ENCODE peak calls at places on chromosomes 7 and 10, in nine cellular contexts. F, B, V, W, S, X, D, A and H are unnamed samples. For H3K36me3, the result is how much of the 10 kb centered on the place peaks cover.

GRCh38 chr10:86281396-86281795 is 85.2 kb downstream of the GRID1 start:
- DNase-seq in F (no peak), B (no peak), V (peak), W (no peak), S (no peak), X (no peak), D (no peak), A (no peak), H (no peak)

GRCh38 chr7:30974605-30975256 is 11.0 kb downstream of the GHRHR start:
- DNase-seq in F (peak), B (peak), V (peak), W (peak), S (peak), X (no peak), D (peak), A (peak), H (peak)

GRCh38 chr10:92593553-92594046 is 670 bp downstream of the KIF11 start:
- DNase-seq in F (no peak), B (no peak), V (no peak), W (peak), S (no peak), X (no peak), D (no peak), A (no peak), H (no peak)

GRCh38 chr10:93069245-93069561 is 4.5 kb upstream of the CYP26A1 start:
- DNase-seq in F (no peak), B (no peak), V (no peak), W (no peak), S (no peak), X (no peak), D (no peak), A (no peak), H (no peak)

GRCh38 chr10:44552716-44553115 is 167.8 kb upstream of the CXCL12 start:
- DNase-seq in F (no peak), B (no peak), V (no peak), W (no peak), S (no peak), X (no peak), D (no peak), A (no peak), H (no peak)

GRCh38 chr10:107727762-107728317 is 563.3 kb upstream of the SORCS1 start:
- DNase-seq in F (no peak), B (no peak), V (no peak), W (no peak), S (no peak), X (no peak), D (no peak), A (no peak), H (no peak)

GRCh38 chr7:91068136-91068795 is 196.0 kb upstream of the FZD1 start:
- DNase-seq in F (no peak), B (no peak), V (no peak), W (no peak), S (no peak), X (no peak), D (no peak), A (no peak), H (no peak)

GRCh38 chr10:34815174-34816066 is at the start of gene PARD3:
- DNase-seq in F (peak), B (peak), V (peak), W (no peak), S (peak), X (peak), D (peak), A (peak), H (peak)

GRCh38 chr7:93016085-93016471 is 101.7 kb downstream of the SAMD9 start:
- DNase-seq in F (no peak), B (no peak), V (no peak), W (no peak), S (no peak), X (no peak), D (no peak), A (no peak), H (no peak)

GRCh38 chr10:5779753-5780152 is 33.5 kb downstream of the GDI2 start:
- DNase-seq in F (no peak), B (no peak), V (no peak), W (no peak), S (no peak), X (no peak), D (no peak), A (no peak), H (no peak)

GRCh38 chr10:71059059-71059818 is 153.1 kb upstream of the UNC5B start:
- DNase-seq in F (no peak), B (no peak), V (no peak), W (no peak), S (no peak), X (no peak), D (no peak), A (no peak), H (peak)

GRCh38 chr10:124057580-124057979 is 35.8 kb downstream of the CHST15 start:
- DNase-seq in F (no peak), B (no peak), V (no peak), W (no peak), S (no peak), X (no peak), D (no peak), A (no peak), H (no peak)

GRCh38 chr10:131681122-131681521 is 219.7 kb upstream of the PPP2R2D start:
- DNase-seq in F (no peak), B (no peak), V (no peak), W (no peak), S (peak), X (no peak), D (no peak), A (no peak), H (no peak)

GRCh38 chr7:138886501-138886917 is 88.5 kb upstream of the ATP6V0A4 start:
- DNase-seq in F (no peak), B (no peak), V (no peak), W (peak), S (peak), X (no peak), D (no peak), A (no peak), H (peak)

GRCh38 chr10:24847476-24847875 is 104.9 kb downstream of the PRTFDC1 start:
- DNase-seq in F (no peak), B (no peak), V (no peak), W (no peak), S (no peak), X (no peak), D (no peak), A (no peak), H (no peak)
- H3K27ac ChIP-seq in F (no peak), B (no peak), V (no peak), W (no peak), S (no peak), X (no peak), D (no peak), A (no peak), H (no peak)

GRCh38 chr10:127715782-127716378 is 21.1 kb upstream of the FOXI2 start:
- DNase-seq in F (no peak), B (no peak), V (no peak), W (peak), S (peak), X (no peak), D (no peak), A (no peak), H (no peak)
- TF ChIP-seq CTCF in F (peak), B (no peak), V (peak), W (peak), S (peak), X (peak), D (peak), A (peak), H (no peak)

DNA sequence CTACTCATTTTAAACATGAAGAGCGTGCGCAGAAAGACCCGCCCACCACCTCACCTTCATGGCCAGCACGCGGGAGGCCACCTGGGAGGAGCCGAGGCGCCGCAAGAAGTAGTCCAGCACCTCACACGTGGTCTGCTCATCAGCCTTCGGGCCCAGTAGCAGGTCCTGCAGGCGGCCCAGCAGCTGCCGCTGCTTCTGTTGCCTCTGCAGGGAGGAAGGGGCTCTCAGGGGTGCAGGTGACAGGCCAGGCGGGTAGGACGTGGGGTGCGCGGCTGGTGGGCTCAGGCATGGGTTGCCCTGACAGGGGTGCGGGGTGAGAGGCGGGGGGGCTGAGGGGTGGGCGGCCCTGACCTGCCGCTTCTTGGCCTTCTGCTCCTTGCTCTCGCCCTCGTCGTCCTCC is 17.6 kb downstream of the INTS1 start:
- DNase-seq in F (no peak), B (no peak), V (no peak), W (no peak), S (no peak), X (no peak), D (no peak), A (no peak), H (no peak)
- H3K36me3 ChIP-seq in F (under half), B (under half), V (under half), W (half or more), S (under half), X (under half), D (half or more), A (half or more), H (half or more)

GRCh38 chr10:101831169-101831811 is 12.3 kb downstream of the KCNIP2 start:
- DNase-seq in F (no peak), B (no peak), V (no peak), W (no peak), S (no peak), X (no peak), D (no peak), A (peak), H (no peak)

GRCh38 chr10:101828734-101829551 is 10.7 kb upstream of the OGA start:
- DNase-seq in F (no peak), B (peak), V (peak), W (no peak), S (no peak), X (peak), D (peak), A (peak), H (peak)

GRCh38 chr10:101829561-101830315 is 11.5 kb upstream of the OGA start:
- DNase-seq in F (no peak), B (peak), V (peak), W (peak), S (peak), X (peak), D (peak), A (peak), H (no peak)

GRCh38 chr10:101827919-101828600 is 9.8 kb upstream of the OGA start:
- DNase-seq in F (no peak), B (no peak), V (no peak), W (no peak), S (no peak), X (no peak), D (peak), A (peak), H (no peak)

DNA sequence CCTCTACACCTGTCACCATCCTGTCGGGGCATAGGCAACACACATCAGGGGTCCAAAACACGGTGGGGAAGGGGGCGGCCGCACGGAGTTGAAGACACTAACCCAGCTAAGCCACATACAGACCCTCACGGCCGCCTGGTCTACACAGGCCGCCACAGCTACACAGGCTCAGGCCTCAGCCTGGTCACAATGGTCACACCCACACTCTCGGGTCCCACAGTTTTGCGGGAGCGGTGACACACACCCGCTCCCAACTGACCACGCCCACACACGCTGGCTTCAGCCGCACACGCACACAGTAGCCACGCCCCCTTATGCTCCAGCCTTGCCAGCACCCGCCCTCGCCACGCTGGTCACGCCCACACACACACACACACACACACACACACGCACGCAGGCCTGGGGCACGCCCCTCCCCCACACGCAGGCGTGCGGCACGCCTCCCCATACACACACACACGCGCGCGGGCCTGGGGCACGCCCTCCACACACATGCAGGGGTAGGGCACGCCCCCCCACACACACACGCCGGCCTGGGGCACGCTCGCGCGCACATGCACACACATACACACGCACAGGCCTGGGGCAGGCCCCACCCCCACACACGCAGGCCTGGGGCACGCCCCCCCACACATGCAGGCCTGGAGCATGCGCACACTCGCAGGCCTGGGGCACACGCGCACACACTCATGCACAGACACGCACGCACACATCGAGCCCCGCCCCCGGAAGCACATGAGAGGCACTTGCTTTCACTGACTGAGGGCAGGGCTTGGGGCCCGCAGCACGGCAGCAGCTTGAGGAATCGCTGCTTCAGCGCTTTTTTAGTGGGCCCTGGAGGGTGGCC is 12.3 kb upstream of the OGA start:
- DNase-seq in F (peak), B (peak), V (peak), W (peak), S (peak), X (peak), D (peak), A (peak), H (peak)
- H3K27ac ChIP-seq in F (peak), B (peak), V (peak), W (peak), S (no peak), X (peak), D (peak), A (peak), H (no peak)

GRCh38 chr10:77493851-77494788 is 143.5 kb downstream of the KCNMA1 start:
- DNase-seq in F (no peak), B (no peak), V (no peak), W (no peak), S (peak), X (no peak), D (no peak), A (no peak), H (no peak)
- TF ChIP-seq CTCF in F (peak), B (no peak), V (peak), W (no peak), S (peak), X (no peak), D (no peak), A (no peak), H (no peak)

DNA sequence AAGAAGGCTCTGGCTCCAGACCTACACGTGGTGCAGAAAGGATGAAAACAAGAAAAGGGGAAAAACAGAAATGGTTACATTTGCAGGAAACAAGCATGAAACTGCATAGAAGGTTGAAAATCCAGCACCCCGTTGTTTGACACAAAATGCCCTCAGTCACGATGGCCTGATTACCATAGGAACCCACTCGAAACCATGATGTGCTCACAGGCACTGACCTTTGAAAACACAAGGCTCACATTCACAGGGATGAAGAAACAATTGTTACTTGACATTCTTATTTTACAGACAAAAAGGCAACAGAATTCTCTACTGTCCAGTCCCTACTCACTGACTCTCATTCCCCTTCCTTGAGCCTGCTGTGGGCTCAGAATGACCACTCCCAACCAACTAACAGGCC is 131.4 kb upstream of the PDLIM1 start:
- DNase-seq in F (no peak), B (no peak), V (no peak), W (no peak), S (no peak), X (no peak), D (no peak), A (no peak), H (no peak)
- H3K36me3 ChIP-seq in F (under half), B (under half), V (under half), W (under half), S (under half), X (under half), D (under half), A (under half), H (under half)

GRCh38 chr10:68876246-68876918 is 24.7 kb upstream of the DDX50 start:
- DNase-seq in F (no peak), B (no peak), V (no peak), W (no peak), S (peak), X (no peak), D (no peak), A (no peak), H (no peak)
- H3K27ac ChIP-seq in F (no peak), B (no peak), V (no peak), W (no peak), S (peak), X (no peak), D (no peak), A (no peak), H (no peak)

GRCh38 chr7:45402480-45403218 is 171.5 kb upstream of the ADCY1 start:
- DNase-seq in F (no peak), B (no peak), V (no peak), W (no peak), S (no peak), X (no peak), D (no peak), A (no peak), H (no peak)

GRCh38 chr7:45410893-45411292 is 163.3 kb upstream of the ADCY1 start:
- DNase-seq in F (no peak), B (no peak), V (no peak), W (no peak), S (no peak), X (no peak), D (no peak), A (no peak), H (no peak)

GRCh38 chr7:45404622-45405021 is 169.5 kb upstream of the ADCY1 start:
- DNase-seq in F (no peak), B (no peak), V (no peak), W (no peak), S (no peak), X (no peak), D (no peak), A (no peak), H (no peak)

GRCh38 chr7:45408407-45408737 is 165.8 kb upstream of the ADCY1 start:
- DNase-seq in F (no peak), B (no peak), V (no peak), W (no peak), S (no peak), X (no peak), D (no peak), A (no peak), H (no peak)

GRCh38 chr7:45407730-45408406 is 166.3 kb upstream of the ADCY1 start:
- DNase-seq in F (no peak), B (no peak), V (no peak), W (no peak), S (peak), X (no peak), D (no peak), A (no peak), H (no peak)
- TF ChIP-seq CTCF in F (no peak), B (no peak), V (no peak), W (no peak), S (peak), X (no peak), D (no peak), A (no peak), H (no peak)

GRCh38 chr7:2713978-2714377 is 26.0 kb downstream of the AMZ1 start:
- DNase-seq in F (no peak), B (no peak), V (no peak), W (no peak), S (no peak), X (no peak), D (no peak), A (no peak), H (no peak)
- H3K36me3 ChIP-seq in F (under half), B (under half), V (under half), W (under half), S (under half), X (under half), D (under half), A (under half), H (under half)